ENCODE peak calls at places on chromosomes 1 and 21, in nine cellular contexts. One of them, this sample, is unnamed.

GRCh38 chr1:228939001-228939691 is 203.9 kb downstream of the RHOU start:
- DNase-seq in body of pancreas: no peak
- DNase-seq in PC-3: no peak
- DNase-seq in kidney: no peak
- DNase-seq in psoas muscle: no peak
- DNase-seq in dorsolateral prefrontal cortex: no peak
- DNase-seq in astrocyte: no peak
- DNase-seq in PC-9: no peak
- DNase-seq in fibroblast of lung: no peak
- DNase-seq in this sample: no peak

GRCh38 chr1:170964506-170964905 is 29.2 kb downstream of the MROH9 start:
- DNase-seq in PC-9: no peak
- DNase-seq in kidney: no peak
- DNase-seq in psoas muscle: no peak
- DNase-seq in dorsolateral prefrontal cortex: no peak
- DNase-seq in PC-3: no peak
- DNase-seq in body of pancreas: no peak
- DNase-seq in astrocyte: no peak
- DNase-seq in fibroblast of lung: no peak
- DNase-seq in this sample: no peak

GRCh38 chr1:12144969-12145368 is 21.8 kb upstream of the TNFRSF1B start:
- DNase-seq in fibroblast of lung: no peak
- DNase-seq in body of pancreas: no peak
- DNase-seq in astrocyte: no peak
- DNase-seq in PC-9: no peak
- DNase-seq in kidney: peak; percentile 58
- DNase-seq in dorsolateral prefrontal cortex: no peak
- DNase-seq in PC-3: no peak
- DNase-seq in psoas muscle: no peak
- DNase-seq in this sample: no peak

GRCh38 chr1:113904674-113905434 is at the start of the genes AP4B1 and DCLRE1B:
- DNase-seq in PC-3: peak; percentile 99
- DNase-seq in kidney: peak; percentile 100
- DNase-seq in psoas muscle: peak; percentile 99
- DNase-seq in body of pancreas: peak; percentile 98
- DNase-seq in PC-9: peak; percentile 100
- DNase-seq in dorsolateral prefrontal cortex: peak; percentile 98
- DNase-seq in astrocyte: peak; percentile 100
- DNase-seq in fibroblast of lung: peak; percentile 100
- DNase-seq in this sample: peak; percentile 96

GRCh38 chr1:112544011-112544688 is 35.4 kb downstream of the WNT2B start:
- DNase-seq in fibroblast of lung: peak; percentile 96
- DNase-seq in psoas muscle: no peak
- DNase-seq in body of pancreas: no peak
- DNase-seq in astrocyte: peak; percentile 95
- DNase-seq in kidney: no peak
- DNase-seq in PC-3: peak; percentile 91
- DNase-seq in dorsolateral prefrontal cortex: no peak
- DNase-seq in PC-9: peak; percentile 94
- DNase-seq in this sample: peak; percentile 89

GRCh38 chr1:37502104-37502503 is 12.5 kb downstream of the MEAF6 start:
- DNase-seq in body of pancreas: no peak
- DNase-seq in kidney: no peak
- DNase-seq in fibroblast of lung: no peak
- DNase-seq in astrocyte: no peak
- DNase-seq in PC-9: no peak
- DNase-seq in dorsolateral prefrontal cortex: no peak
- DNase-seq in psoas muscle: no peak
- DNase-seq in PC-3: no peak
- DNase-seq in this sample: no peak

GRCh38 chr1:11059166-11059989 is 440 bp downstream of the SRM start:
- DNase-seq in astrocyte: no peak
- DNase-seq in dorsolateral prefrontal cortex: no peak
- DNase-seq in kidney: peak; percentile 81
- DNase-seq in psoas muscle: no peak
- DNase-seq in fibroblast of lung: peak; percentile 13
- DNase-seq in PC-3: no peak
- DNase-seq in PC-9: no peak
- DNase-seq in body of pancreas: no peak
- DNase-seq in this sample: no peak

GRCh38 chr1:177648138-177648537 is 321.7 kb downstream of the SEC16B start:
- DNase-seq in body of pancreas: no peak
- DNase-seq in PC-9: no peak
- DNase-seq in kidney: no peak
- DNase-seq in astrocyte: no peak
- DNase-seq in psoas muscle: no peak
- DNase-seq in fibroblast of lung: no peak
- DNase-seq in dorsolateral prefrontal cortex: no peak
- DNase-seq in PC-3: no peak
- DNase-seq in this sample: no peak

GRCh38 chr1:184931566-184931965 is 42.7 kb downstream of the NIBAN1 start:
- DNase-seq in psoas muscle: no peak
- DNase-seq in astrocyte: no peak
- DNase-seq in fibroblast of lung: no peak
- DNase-seq in kidney: no peak
- DNase-seq in dorsolateral prefrontal cortex: no peak
- DNase-seq in body of pancreas: no peak
- DNase-seq in PC-3: no peak
- DNase-seq in PC-9: no peak
- DNase-seq in this sample: no peak

GRCh38 chr1:1069711-1070676 is 4.1 kb downstream of the RNF223 start:
- DNase-seq in PC-3: peak; percentile 54
- DNase-seq in psoas muscle: no peak
- DNase-seq in kidney: peak; percentile 91
- DNase-seq in astrocyte: no peak
- DNase-seq in PC-9: peak; percentile 88
- DNase-seq in dorsolateral prefrontal cortex: no peak
- DNase-seq in body of pancreas: peak; percentile 27
- DNase-seq in fibroblast of lung: no peak
- DNase-seq in this sample: no peak

GRCh38 chr1:177355575-177355974 is 184.8 kb downstream of the BRINP2 start:
- DNase-seq in astrocyte: peak; percentile 2
- DNase-seq in PC-9: no peak
- DNase-seq in body of pancreas: peak; percentile 13
- DNase-seq in PC-3: peak; percentile 60
- DNase-seq in kidney: no peak
- DNase-seq in fibroblast of lung: peak; percentile 9
- DNase-seq in dorsolateral prefrontal cortex: peak; percentile 20
- DNase-seq in psoas muscle: no peak
- DNase-seq in this sample: no peak

GRCh38 chr1:10555635-10556429 is 81.1 kb downstream of the PEX14 start:
- DNase-seq in dorsolateral prefrontal cortex: no peak
- DNase-seq in PC-9: no peak
- DNase-seq in psoas muscle: peak; percentile 32
- DNase-seq in astrocyte: no peak
- DNase-seq in kidney: no peak
- DNase-seq in PC-3: no peak
- DNase-seq in body of pancreas: no peak
- DNase-seq in fibroblast of lung: no peak
- DNase-seq in this sample: no peak

GRCh38 chr21:32099812-32100416 is 178.9 kb downstream of the MIS18A start:
- DNase-seq in kidney: no peak
- DNase-seq in psoas muscle: no peak
- DNase-seq in astrocyte: no peak
- DNase-seq in PC-9: no peak
- DNase-seq in body of pancreas: no peak
- DNase-seq in fibroblast of lung: no peak
- DNase-seq in dorsolateral prefrontal cortex: no peak
- DNase-seq in PC-3: no peak
- DNase-seq in this sample: no peak

GRCh38 chr1:214665606-214666110 is 62.7 kb downstream of the CENPF start:
- DNase-seq in psoas muscle: no peak
- DNase-seq in body of pancreas: no peak
- DNase-seq in fibroblast of lung: peak; percentile 74
- DNase-seq in PC-3: no peak
- DNase-seq in PC-9: no peak
- DNase-seq in dorsolateral prefrontal cortex: no peak
- DNase-seq in kidney: no peak
- DNase-seq in astrocyte: peak; percentile 64
- DNase-seq in this sample: no peak

GRCh38 chr1:71463144-71463543 is 382.3 kb upstream of the ZRANB2 start:
- DNase-seq in kidney: no peak
- DNase-seq in PC-9: no peak
- DNase-seq in astrocyte: peak; percentile 20
- DNase-seq in body of pancreas: no peak
- DNase-seq in psoas muscle: no peak
- DNase-seq in dorsolateral prefrontal cortex: no peak
- DNase-seq in PC-3: no peak
- DNase-seq in fibroblast of lung: peak; percentile 24
- DNase-seq in this sample: no peak

GRCh38 chr1:3314561-3315271 is 139.7 kb upstream of the ARHGEF16 start:
- DNase-seq in fibroblast of lung: peak; percentile 82
- DNase-seq in astrocyte: peak; percentile 79
- DNase-seq in kidney: no peak
- DNase-seq in psoas muscle: no peak
- DNase-seq in dorsolateral prefrontal cortex: no peak
- DNase-seq in PC-9: no peak
- DNase-seq in body of pancreas: no peak
- DNase-seq in PC-3: no peak
- DNase-seq in this sample: no peak

GRCh38 chr1:154502066-154502741 is at the start of the genes SHE and TDRD10:
- DNase-seq in PC-3: no peak
- DNase-seq in kidney: peak; percentile 83
- DNase-seq in psoas muscle: peak; percentile 64
- DNase-seq in fibroblast of lung: no peak
- DNase-seq in PC-9: no peak
- DNase-seq in body of pancreas: no peak
- DNase-seq in astrocyte: no peak
- DNase-seq in dorsolateral prefrontal cortex: no peak
- DNase-seq in this sample: no peak

DNA sequence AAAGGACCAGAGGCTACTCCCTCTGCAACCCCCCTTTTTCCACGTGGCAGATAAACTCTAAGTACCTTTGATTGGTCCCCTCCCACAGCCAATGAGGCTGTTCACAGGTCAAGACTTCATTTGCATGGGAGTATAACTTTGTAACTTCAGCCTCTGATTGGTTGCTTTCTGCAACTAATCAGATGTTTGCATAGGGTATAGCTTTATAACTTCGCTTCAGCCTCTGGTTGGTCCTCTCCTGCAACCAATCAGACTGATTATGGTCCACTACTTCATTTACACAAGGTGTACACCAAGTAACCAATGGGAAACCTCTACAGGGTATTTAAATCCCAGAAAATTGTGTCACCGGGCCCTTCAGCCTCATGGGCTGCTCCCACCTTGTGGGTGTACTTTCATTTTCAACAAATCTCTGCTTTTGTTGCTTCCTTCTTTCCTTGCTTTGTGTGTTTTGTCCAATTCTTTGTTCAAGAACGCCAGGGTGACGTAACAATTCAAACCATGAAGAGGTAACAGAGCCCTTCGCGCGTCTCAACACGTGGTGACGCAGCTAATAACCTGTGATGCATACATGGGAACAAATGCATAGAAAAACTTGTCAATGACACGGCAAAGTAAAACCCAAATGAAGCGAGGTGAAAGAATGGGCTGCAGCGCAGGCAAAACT is 47.2 kb downstream of the VPS26C start:
- DNase-seq in dorsolateral prefrontal cortex: no peak
- DNase-seq in astrocyte: peak; percentile 9
- DNase-seq in PC-3: no peak
- DNase-seq in body of pancreas: no peak
- DNase-seq in psoas muscle: no peak
- DNase-seq in kidney: no peak
- DNase-seq in fibroblast of lung: peak; percentile 31
- DNase-seq in PC-9: no peak
- DNase-seq in this sample: no peak
- H3K4me3 ChIP-seq in dorsolateral prefrontal cortex: peak overlapping the region; percentile 73
- H3K4me3 ChIP-seq in astrocyte: peak overlapping the region; percentile 63
- H3K4me3 ChIP-seq in PC-3: peak overlapping the region; percentile 73
- H3K4me3 ChIP-seq in body of pancreas: peak overlapping the region; percentile 21
- H3K4me3 ChIP-seq in psoas muscle: peak overlapping the region; percentile 78
- H3K4me3 ChIP-seq in kidney: peak overlapping the region; percentile 61
- H3K4me3 ChIP-seq in fibroblast of lung: peak overlapping the region; percentile 75
- H3K4me3 ChIP-seq in PC-9: no peak overlapping the region
- H3K4me3 ChIP-seq in this sample: peak overlapping the region; percentile 57

GRCh38 chr1:27598902-27599528 is 4.9 kb downstream of the AHDC1 start:
- DNase-seq in fibroblast of lung: peak; percentile 89
- DNase-seq in kidney: peak; percentile 88
- DNase-seq in body of pancreas: no peak
- DNase-seq in PC-9: no peak
- DNase-seq in dorsolateral prefrontal cortex: peak; percentile 67
- DNase-seq in PC-3: peak; percentile 46
- DNase-seq in astrocyte: peak; percentile 82
- DNase-seq in psoas muscle: peak; percentile 74
- DNase-seq in this sample: no peak

GRCh38 chr1:27599605-27600499 is 4.1 kb downstream of the AHDC1 start:
- DNase-seq in PC-3: peak; percentile 29
- DNase-seq in PC-9: no peak
- DNase-seq in dorsolateral prefrontal cortex: no peak
- DNase-seq in body of pancreas: no peak
- DNase-seq in kidney: no peak
- DNase-seq in psoas muscle: no peak
- DNase-seq in astrocyte: no peak
- DNase-seq in fibroblast of lung: no peak
- DNase-seq in this sample: no peak

GRCh38 chr1:27601321-27601770 is 2.6 kb downstream of the AHDC1 start:
- DNase-seq in PC-3: no peak
- DNase-seq in psoas muscle: no peak
- DNase-seq in PC-9: no peak
- DNase-seq in astrocyte: no peak
- DNase-seq in kidney: no peak
- DNase-seq in fibroblast of lung: no peak
- DNase-seq in dorsolateral prefrontal cortex: no peak
- DNase-seq in body of pancreas: no peak
- DNase-seq in this sample: no peak

GRCh38 chr1:27601771-27602509 is 2.0 kb downstream of the AHDC1 start:
- DNase-seq in body of pancreas: peak; percentile 41
- DNase-seq in kidney: peak; percentile 90
- DNase-seq in astrocyte: no peak
- DNase-seq in fibroblast of lung: peak; percentile 45
- DNase-seq in PC-9: no peak
- DNase-seq in psoas muscle: peak; percentile 64
- DNase-seq in PC-3: peak; percentile 27
- DNase-seq in dorsolateral prefrontal cortex: peak; percentile 57
- DNase-seq in this sample: no peak

GRCh38 chr1:27600500-27601175 is 3.3 kb downstream of the AHDC1 start:
- DNase-seq in body of pancreas: no peak
- DNase-seq in fibroblast of lung: peak; percentile 57
- DNase-seq in dorsolateral prefrontal cortex: no peak
- DNase-seq in PC-3: no peak
- DNase-seq in kidney: no peak
- DNase-seq in psoas muscle: no peak
- DNase-seq in PC-9: no peak
- DNase-seq in astrocyte: no peak
- DNase-seq in this sample: no peak
- TF ChIP-seq CTCF in body of pancreas: no peak
- TF ChIP-seq CTCF in fibroblast of lung: no peak
- TF ChIP-seq CTCF in dorsolateral prefrontal cortex: no peak
- TF ChIP-seq CTCF in PC-3: no peak
- TF ChIP-seq CTCF in kidney: no peak
- TF ChIP-seq CTCF in psoas muscle: no peak
- TF ChIP-seq CTCF in PC-9: no peak
- TF ChIP-seq CTCF in astrocyte: no peak
- TF ChIP-seq CTCF in this sample: no peak

GRCh38 chr1:26723013-26723991 is 27.5 kb downstream of the ARID1A start:
- DNase-seq in PC-3: peak; percentile 46
- DNase-seq in fibroblast of lung: peak; percentile 99
- DNase-seq in dorsolateral prefrontal cortex: peak; percentile 70
- DNase-seq in kidney: peak; percentile 94
- DNase-seq in psoas muscle: peak; percentile 77
- DNase-seq in astrocyte: peak; percentile 99
- DNase-seq in body of pancreas: peak; percentile 86
- DNase-seq in PC-9: no peak
- DNase-seq in this sample: peak; percentile 73
- H3K4me3 ChIP-seq in PC-3: no peak overlapping the region
- H3K4me3 ChIP-seq in fibroblast of lung: peak overlapping the region; percentile 6
- H3K4me3 ChIP-seq in dorsolateral prefrontal cortex: peak overlapping the region; percentile 1
- H3K4me3 ChIP-seq in kidney: no peak overlapping the region
- H3K4me3 ChIP-seq in psoas muscle: peak overlapping the region; percentile 20
- H3K4me3 ChIP-seq in astrocyte: no peak overlapping the region
- H3K4me3 ChIP-seq in body of pancreas: no peak overlapping the region
- H3K4me3 ChIP-seq in PC-9: no peak overlapping the region
- H3K4me3 ChIP-seq in this sample: peak overlapping the region; percentile 7

GRCh38 chr1:204445860-204446412 is 34.3 kb upstream of the PPP1R15B start:
- DNase-seq in astrocyte: no peak
- DNase-seq in PC-9: no peak
- DNase-seq in PC-3: peak; percentile 55
- DNase-seq in dorsolateral prefrontal cortex: no peak
- DNase-seq in kidney: peak; percentile 70
- DNase-seq in body of pancreas: peak; percentile 54
- DNase-seq in psoas muscle: no peak
- DNase-seq in fibroblast of lung: no peak
- DNase-seq in this sample: no peak
- TF ChIP-seq CTCF in astrocyte: no peak
- TF ChIP-seq CTCF in PC-9: no peak
- TF ChIP-seq CTCF in PC-3: peak; percentile 68
- TF ChIP-seq CTCF in dorsolateral prefrontal cortex: no peak
- TF ChIP-seq CTCF in kidney: no peak
- TF ChIP-seq CTCF in body of pancreas: no peak
- TF ChIP-seq CTCF in psoas muscle: no peak
- TF ChIP-seq CTCF in fibroblast of lung: peak; percentile 56
- TF ChIP-seq CTCF in this sample: peak; percentile 68

This sample was measured in epithelial cell of proximal tubule.